ENCODE peak calls at places on chromosome 5, in four cellular contexts. One of them, this sample, is unnamed.
A peak's percentile ranks its signal among the peaks of the same experiment; 100 is the strongest.

GRCh38 chr5:5492087-5492933 is 69.8 kb downstream of the ICE1 start:
- DNase-seq in H9: peak; percentile 50
- DNase-seq in transverse colon: peak; percentile 17
- DNase-seq in stomach: no peak
- DNase-seq in this sample: no peak

GRCh38 chr5:92568522-92568921 is 1012.5 kb downstream of the NR2F1-AS1 start:
- DNase-seq in H9: no peak
- DNase-seq in transverse colon: no peak
- DNase-seq in stomach: no peak
- DNase-seq in this sample: no peak

GRCh38 chr5:16856531-16856930 is 79.6 kb downstream of the MYO10 start:
- DNase-seq in H9: no peak
- DNase-seq in transverse colon: no peak
- DNase-seq in stomach: no peak
- DNase-seq in this sample: no peak

GRCh38 chr5:26921439-26921838 is 116.9 kb downstream of the CDH9 start:
- DNase-seq in H9: no peak
- DNase-seq in transverse colon: no peak
- DNase-seq in stomach: no peak
- DNase-seq in this sample: no peak

GRCh38 chr5:90289837-90290236 is 119.7 kb downstream of the CETN3 start:
- DNase-seq in H9: no peak
- DNase-seq in transverse colon: no peak
- DNase-seq in stomach: no peak
- DNase-seq in this sample: no peak

GRCh38 chr5:10091701-10092100 is 158.0 kb downstream of the ATPSCKMT start:
- DNase-seq in H9: peak; percentile 39
- DNase-seq in transverse colon: no peak
- DNase-seq in stomach: no peak
- DNase-seq in this sample: no peak

GRCh38 chr5:139725073-139725830 is 70.4 kb upstream of the PSD2 start:
- DNase-seq in H9: no peak
- DNase-seq in transverse colon: no peak
- DNase-seq in stomach: peak; percentile 35
- DNase-seq in this sample: peak; percentile 75

GRCh38 chr5:90598300-90598699 is 39.7 kb downstream of the ADGRV1 start:
- DNase-seq in H9: no peak
- DNase-seq in transverse colon: no peak
- DNase-seq in stomach: no peak
- DNase-seq in this sample: no peak

GRCh38 chr5:93158841-93159240 is 422.2 kb downstream of the NR2F1-AS1 start:
- DNase-seq in H9: no peak
- DNase-seq in transverse colon: no peak
- DNase-seq in stomach: no peak
- DNase-seq in this sample: no peak

GRCh38 chr5:43042176-43042625 is 2.1 kb upstream of the ANXA2R start:
- DNase-seq in H9: peak; percentile 66
- DNase-seq in transverse colon: peak; percentile 79
- DNase-seq in stomach: peak; percentile 74
- DNase-seq in this sample: peak; percentile 90

GRCh38 chr5:55927861-55928655 is 66.7 kb downstream of the IL6ST start:
- DNase-seq in H9: no peak
- DNase-seq in transverse colon: no peak
- DNase-seq in stomach: no peak
- DNase-seq in this sample: no peak

GRCh38 chr5:72224946-72225427 is 95.1 kb downstream of the MRPS27 start:
- DNase-seq in H9: no peak
- DNase-seq in transverse colon: no peak
- DNase-seq in stomach: no peak
- DNase-seq in this sample: no peak

GRCh38 chr5:72402959-72403628 is 82.9 kb downstream of the PTCD2 start:
- DNase-seq in H9: peak; percentile 38
- DNase-seq in transverse colon: no peak
- DNase-seq in stomach: peak; percentile 40
- DNase-seq in this sample: no peak

GRCh38 chr5:140635291-140636257 is 2.6 kb upstream of the CD14 start:
- DNase-seq in H9: no peak
- DNase-seq in transverse colon: no peak
- DNase-seq in stomach: no peak
- DNase-seq in this sample: no peak

GRCh38 chr5:27308151-27308550 is 269.8 kb upstream of the CDH9 start:
- DNase-seq in H9: no peak
- DNase-seq in transverse colon: no peak
- DNase-seq in stomach: no peak
- DNase-seq in this sample: no peak

DNA sequence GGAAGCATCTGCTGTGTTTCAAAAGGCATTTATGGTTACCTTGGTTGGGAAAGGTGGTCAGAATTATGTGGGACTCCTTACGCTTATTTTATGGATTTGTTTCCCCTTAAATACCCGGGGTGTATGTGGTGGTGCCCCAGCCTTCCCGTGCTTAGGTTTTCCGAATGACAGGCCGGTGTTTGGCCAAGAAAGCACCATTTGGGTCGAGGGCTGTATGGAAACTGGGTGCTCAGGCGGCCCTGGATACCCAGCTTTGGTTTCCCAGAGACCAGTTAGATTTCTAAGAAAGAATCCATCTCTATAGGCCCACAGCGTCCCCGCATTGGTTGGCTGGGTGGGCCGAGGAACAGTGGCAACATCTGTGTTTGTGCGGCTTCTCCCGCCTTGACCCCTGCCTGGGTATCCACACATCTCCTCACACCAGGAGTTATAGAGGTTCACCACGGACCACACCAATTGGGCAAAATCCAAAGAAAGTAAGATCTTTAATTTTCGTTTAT is 868 bp downstream of the ARHGEF28 start:
- DNase-seq in H9: no peak
- DNase-seq in transverse colon: no peak
- DNase-seq in stomach: no peak
- DNase-seq in this sample: no peak
- H3K27ac ChIP-seq in H9: no peak overlapping the region
- H3K27ac ChIP-seq in transverse colon: peak overlapping the region; percentile 85
- H3K27ac ChIP-seq in stomach: peak overlapping the region; percentile 92
- H3K27ac ChIP-seq in this sample: peak overlapping the region; percentile 59

GRCh38 chr5:83101514-83101913 is 24.2 kb downstream of the XRCC4 start:
- DNase-seq in H9: no peak
- DNase-seq in transverse colon: no peak
- DNase-seq in stomach: no peak
- DNase-seq in this sample: no peak

GRCh38 chr5:83099001-83099400 is 21.7 kb downstream of the XRCC4 start:
- DNase-seq in H9: no peak
- DNase-seq in transverse colon: no peak
- DNase-seq in stomach: no peak
- DNase-seq in this sample: no peak

GRCh38 chr5:83096660-83097334 is 19.4 kb downstream of the XRCC4 start:
- DNase-seq in H9: no peak
- DNase-seq in transverse colon: no peak
- DNase-seq in stomach: no peak
- DNase-seq in this sample: no peak

GRCh38 chr5:83097582-83098265 is 20.4 kb downstream of the XRCC4 start:
- DNase-seq in H9: no peak
- DNase-seq in transverse colon: no peak
- DNase-seq in stomach: no peak
- DNase-seq in this sample: no peak

GRCh38 chr5:83099445-83099844 is 22.1 kb downstream of the XRCC4 start:
- DNase-seq in H9: no peak
- DNase-seq in transverse colon: no peak
- DNase-seq in stomach: no peak
- DNase-seq in this sample: no peak
- H3K4me1 ChIP-seq in H9: peaks cover 3% of the 10 kb centered on the region
- H3K4me1 ChIP-seq in transverse colon: no peaks in the 10 kb centered on the region
- H3K4me1 ChIP-seq in stomach: no peaks in the 10 kb centered on the region
- H3K4me1 ChIP-seq in this sample: peaks cover 8% of the 10 kb centered on the region

GRCh38 chr5:65900746-65901145 is 25.6 kb upstream of the ERBIN start:
- DNase-seq in H9: no peak
- DNase-seq in transverse colon: no peak
- DNase-seq in stomach: no peak
- DNase-seq in this sample: no peak

GRCh38 chr5:65893749-65894430 is 32.5 kb upstream of the ERBIN start:
- DNase-seq in H9: peak; percentile 38
- DNase-seq in transverse colon: no peak
- DNase-seq in stomach: no peak
- DNase-seq in this sample: no peak

GRCh38 chr5:65892801-65893200 is 33.6 kb upstream of the ERBIN start:
- DNase-seq in H9: no peak
- DNase-seq in transverse colon: no peak
- DNase-seq in stomach: no peak
- DNase-seq in this sample: no peak

GRCh38 chr5:65895891-65896290 is 30.5 kb upstream of the ERBIN start:
- DNase-seq in H9: no peak
- DNase-seq in transverse colon: no peak
- DNase-seq in stomach: no peak
- DNase-seq in this sample: no peak
- H3K27ac ChIP-seq in H9: no peak overlapping the region
- H3K27ac ChIP-seq in transverse colon: no peak overlapping the region
- H3K27ac ChIP-seq in stomach: no peak overlapping the region
- H3K27ac ChIP-seq in this sample: no peak overlapping the region

GRCh38 chr5:104186510-104186909 is 623.9 kb upstream of the NUDT12 start:
- DNase-seq in H9: no peak
- DNase-seq in transverse colon: no peak
- DNase-seq in stomach: no peak
- DNase-seq in this sample: no peak
- H3K4me1 ChIP-seq in H9: no peaks in the 10 kb centered on the region
- H3K4me1 ChIP-seq in transverse colon: no peaks in the 10 kb centered on the region
- H3K4me1 ChIP-seq in stomach: no peaks in the 10 kb centered on the region
- H3K4me1 ChIP-seq in this sample: no peaks in the 10 kb centered on the region

GRCh38 chr5:39176740-39177628 is 42.4 kb downstream of the FYB1 start:
- DNase-seq in H9: no peak
- DNase-seq in transverse colon: no peak
- DNase-seq in stomach: no peak
- DNase-seq in this sample: no peak
- H3K27ac ChIP-seq in H9: no peak overlapping the region
- H3K27ac ChIP-seq in transverse colon: peak overlapping the region; percentile 15
- H3K27ac ChIP-seq in stomach: peak overlapping the region; percentile 2
- H3K27ac ChIP-seq in this sample: no peak overlapping the region

DNA sequence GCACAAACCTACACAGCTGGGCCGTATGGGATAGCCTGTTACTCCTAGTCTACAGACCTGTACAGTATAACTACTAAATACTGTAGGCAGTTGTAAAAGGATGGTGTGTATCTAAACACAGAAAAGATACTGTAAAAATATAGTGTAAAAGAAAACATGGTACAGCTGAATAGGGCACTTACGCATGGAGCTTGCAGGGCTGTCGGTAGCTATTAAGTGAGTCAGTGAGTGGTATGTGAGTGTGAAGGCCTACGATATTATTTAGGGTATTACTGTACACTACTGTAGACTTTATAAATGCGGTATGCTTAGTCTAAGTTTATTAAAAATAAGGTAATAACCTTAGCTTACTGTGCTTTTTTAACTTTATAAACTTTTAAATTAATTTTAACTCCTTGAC is 1.2 kb downstream of the ZCCHC9 start:
- DNase-seq in H9: no peak
- DNase-seq in transverse colon: no peak
- DNase-seq in stomach: no peak
- DNase-seq in this sample: no peak
- H3K4me1 ChIP-seq in H9: peaks cover 2% of the 10 kb centered on the region
- H3K4me1 ChIP-seq in transverse colon: no peaks in the 10 kb centered on the region
- H3K4me1 ChIP-seq in stomach: peaks cover 60% of the 10 kb centered on the region
- H3K4me1 ChIP-seq in this sample: peaks cover 33% of the 10 kb centered on the region

This sample was measured in upper lobe of right lung.